ENCODE peak calls at places on chromosomes 13 and 19, in eight cellular contexts. P is NCI-H69, X is psoas muscle, N is epithelial cell of esophagus, B is A549, O is astrocyte of the hippocampus, W is heart right ventricle, G is neural crest cell. J is an unnamed sample.

GRCh38 chr13:60392136-60392535 is 4.9 kb upstream of the TDRD3 start:
- DNase-seq in X (no peak), B (no peak), P (no peak), G (no peak), N (no peak), O (no peak), W (no peak), J (no peak)

GRCh38 chr13:43331676-43332075 is 308.3 kb downstream of the DNAJC15 start:
- DNase-seq in G (no peak), W (no peak), B (no peak), X (no peak), N (peak), O (peak), P (peak), J (peak)

GRCh38 chr13:44921931-44922758 is 67.1 kb downstream of the NUFIP1 start:
- DNase-seq in B (peak), X (peak), G (no peak), W (no peak), N (peak), P (peak), O (peak), J (peak)

GRCh38 chr19:50310759-50311465 is 18.3 kb downstream of the KCNC3 start:
- DNase-seq in X (no peak), W (no peak), G (no peak), O (no peak), B (no peak), P (no peak), N (no peak), J (no peak)

GRCh38 chr13:90315061-90315460 is 1032.4 kb upstream of the MIR17HG start:
- DNase-seq in P (no peak), X (no peak), W (no peak), N (no peak), G (peak), O (no peak), B (no peak), J (no peak)

GRCh38 chr13:49494645-49495044 is 1.1 kb upstream of the PHF11 start:
- DNase-seq in P (no peak), W (no peak), O (no peak), X (no peak), G (no peak), N (no peak), B (no peak), J (no peak)

GRCh38 chr13:48993150-48993549 is 17.4 kb downstream of the FNDC3A start:
- DNase-seq in W (no peak), X (no peak), N (peak), B (no peak), P (no peak), O (no peak), G (no peak), J (no peak)

GRCh38 chr19:4369109-4369887 is 25.9 kb downstream of the MPND start:
- DNase-seq in P (no peak), B (no peak), N (peak), O (peak), W (no peak), G (no peak), X (peak), J (peak)

GRCh38 chr13:66210677-66211076 is 1019.5 kb downstream of the PCDH9 start:
- DNase-seq in P (no peak), N (peak), X (no peak), B (peak), W (no peak), O (peak), G (no peak), J (peak)

GRCh38 chr13:41310963-41311606 is at the start of gene NAA16:
- DNase-seq in G (peak), O (peak), W (peak), P (peak), B (peak), X (peak), N (peak), J (peak)

GRCh38 chr19:12788682-12789097 is 2.6 kb upstream of the JUNB start:
- DNase-seq in N (peak), O (peak), B (no peak), W (peak), X (peak), P (peak), G (no peak), J (peak)

GRCh38 chr19:52992109-52993004 is 21.4 kb upstream of the ERVV-1 start:
- DNase-seq in B (no peak), W (peak), O (peak), P (peak), X (peak), N (no peak), G (no peak), J (no peak)

GRCh38 chr13:47332149-47332548 is 435.3 kb upstream of the HTR2A start:
- DNase-seq in X (no peak), G (no peak), W (no peak), B (no peak), O (peak), P (no peak), N (no peak), J (peak)

GRCh38 chr19:41863209-41863931 is 3.3 kb downstream of the RPS19 start:
- DNase-seq in X (no peak), N (no peak), W (no peak), O (no peak), B (no peak), P (no peak), G (no peak), J (no peak)

GRCh38 chr19:926595-927043 is 784 bp downstream of the ARID3A start:
- DNase-seq in G (no peak), O (peak), B (no peak), N (peak), W (peak), P (peak), X (peak), J (no peak)

GRCh38 chr13:57629391-57629804 is 2.1 kb upstream of the PCDH17 start:
- DNase-seq in X (no peak), N (no peak), W (peak), O (peak), B (no peak), G (peak), P (peak), J (no peak)